ENCODE peak calls at places on chromosome 13, in ten cellular contexts. F, S, T, K, O, Y, M, D, Q and H are unnamed samples.
A peak's percentile ranks its signal among the peaks of the same experiment; 100 is the strongest.

GRCh38 chr13:99307247-99307646 is at the start of gene GPR183:
- DNase-seq in D (no peak), Q (no peak), S (no peak), F (peak; percentile 61), M (no peak), T (no peak), Y (no peak), O (peak; percentile 73), K (no peak), H (no peak)

GRCh38 chr13:102563267-102563666 is 33.5 kb upstream of the TPP2 start:
- DNase-seq in M (no peak), K (no peak), D (no peak), S (no peak), T (no peak), Y (no peak), Q (no peak), F (no peak), O (no peak), H (no peak)

GRCh38 chr13:112525306-112525945 is 62.5 kb downstream of the TUBGCP3 start:
- DNase-seq in Q (no peak), D (no peak), Y (no peak), O (no peak), K (no peak), S (no peak), F (no peak), T (no peak), M (no peak), H (no peak)

GRCh38 chr13:50676602-50677001 is 166.9 kb downstream of the DLEU7 start:
- DNase-seq in K (no peak), S (no peak), Q (peak; percentile 4), T (no peak), Y (no peak), D (no peak), M (no peak), O (peak; percentile 71), F (peak; percentile 27), H (no peak)

GRCh38 chr13:38970380-38971051 is 20.1 kb downstream of the STOML3 start:
- DNase-seq in K (no peak), F (no peak), T (no peak), M (no peak), O (no peak), Y (no peak), S (no peak), Q (no peak), D (no peak), H (no peak)

GRCh38 chr13:22194106-22194810 is 523.4 kb downstream of the FGF9 start:
- DNase-seq in D (no peak), Y (peak; percentile 19), M (no peak), Q (no peak), T (no peak), F (no peak), K (peak; percentile 31), S (no peak), O (no peak), H (no peak)

GRCh38 chr13:27359203-27359821 is 65.1 kb upstream of the GTF3A start:
- DNase-seq in K (peak; percentile 67), F (peak; percentile 79), O (peak; percentile 46), Q (peak; percentile 65), Y (peak; percentile 30), D (peak; percentile 57), M (no peak), T (peak; percentile 34), S (peak; percentile 54), H (peak; percentile 38)

GRCh38 chr13:110396476-110396875 is 89.4 kb downstream of the COL4A2 start:
- DNase-seq in M (no peak), Y (no peak), T (no peak), K (no peak), S (no peak), F (no peak), D (no peak), O (no peak), Q (no peak), H (no peak)

GRCh38 chr13:62687727-62688126 is 1272.1 kb upstream of the PCDH20 start:
- DNase-seq in D (no peak), S (no peak), F (no peak), K (no peak), Q (no peak), T (no peak), O (no peak), M (no peak), Y (no peak), H (no peak)

GRCh38 chr13:75635101-75635620 is 969 bp upstream of the LMO7 start:
- DNase-seq in Y (no peak), F (peak; percentile 18), D (peak; percentile 6), O (no peak), K (no peak), Q (no peak), S (no peak), M (no peak), T (no peak), H (no peak)

GRCh38 chr13:33676045-33676699 is 141.8 kb upstream of the RFC3 start:
- DNase-seq in T (no peak), M (no peak), S (peak; percentile 26), D (no peak), Q (no peak), F (peak; percentile 21), K (peak; percentile 18), O (peak; percentile 40), Y (no peak), H (no peak)

GRCh38 chr13:48263196-48263595 is 30.2 kb downstream of the ITM2B start:
- DNase-seq in Q (no peak), O (peak; percentile 85), S (no peak), Y (no peak), F (no peak), K (no peak), T (no peak), M (no peak), D (no peak), H (no peak)

GRCh38 chr13:101417043-101417406 is 717 bp upstream of the NALCN start:
- DNase-seq in Y (no peak), F (peak; percentile 47), D (no peak), O (peak; percentile 86), S (peak; percentile 89), M (no peak), Q (no peak), K (no peak), T (peak; percentile 92), H (no peak)

GRCh38 chr13:71067164-71067815 is 799.7 kb downstream of the DACH1 start:
- DNase-seq in M (no peak), D (no peak), Y (no peak), K (no peak), F (no peak), O (no peak), S (no peak), Q (no peak), T (peak; percentile 10), H (no peak)

GRCh38 chr13:97938701-97939475 is 14.6 kb upstream of the IPO5 start:
- DNase-seq in F (no peak), O (no peak), Q (no peak), K (no peak), S (no peak), D (no peak), Y (no peak), T (no peak), M (no peak), H (no peak)

GRCh38 chr13:49836516-49836915 is 44.0 kb upstream of the KPNA3 start:
- DNase-seq in M (no peak), T (no peak), Y (no peak), Q (no peak), D (no peak), K (no peak), S (peak; percentile 74), O (peak; percentile 43), F (no peak), H (no peak)

GRCh38 chr13:35704331-35704730 is 227.8 kb upstream of the MAB21L1 start:
- DNase-seq in T (no peak), K (no peak), O (no peak), F (no peak), D (no peak), Q (no peak), S (no peak), M (no peak), Y (no peak), H (no peak)

GRCh38 chr13:63024458-63024857 is 1608.8 kb upstream of the PCDH20 start:
- DNase-seq in K (no peak), Q (no peak), F (no peak), O (no peak), M (no peak), S (no peak), D (no peak), Y (no peak), T (no peak), H (no peak)

GRCh38 chr13:106507560-106508274 is 27.7 kb downstream of the EFNB2 start:
- DNase-seq in T (no peak), K (no peak), Q (no peak), O (peak; percentile 81), Y (no peak), S (peak; percentile 98), F (no peak), M (peak; percentile 76), D (no peak), H (no peak)

GRCh38 chr13:87302034-87302433 is 369.1 kb upstream of the SLITRK5 start:
- DNase-seq in T (no peak), S (no peak), Q (no peak), F (no peak), Y (no peak), D (no peak), O (no peak), K (no peak), M (no peak), H (no peak)

GRCh38 chr13:26376430-26376829 is 122.5 kb downstream of the CDK8 start:
- DNase-seq in Q (no peak), T (no peak), Y (no peak), S (no peak), K (no peak), D (no peak), F (no peak), O (no peak), M (no peak), H (no peak)

GRCh38 chr13:50080856-50081105 is 65.5 kb downstream of the KCNRG start:
- DNase-seq in M (no peak), Q (no peak), O (no peak), T (no peak), D (no peak), F (peak; percentile 12), Y (no peak), S (no peak), K (no peak), H (peak; percentile 41)

GRCh38 chr13:43289458-43290255 is 266.3 kb downstream of the DNAJC15 start:
- DNase-seq in Y (no peak), Q (no peak), M (no peak), T (no peak), O (no peak), F (no peak), S (no peak), D (no peak), K (no peak), H (no peak)

GRCh38 chr13:41802033-41802683 is 158.8 kb downstream of the VWA8 start:
- DNase-seq in O (no peak), Y (no peak), K (no peak), Q (no peak), T (no peak), S (no peak), D (no peak), F (no peak), M (no peak), H (no peak)

GRCh38 chr13:110055089-110055488 is 251.9 kb downstream of the COL4A1 start:
- DNase-seq in K (no peak), T (no peak), O (peak; percentile 68), Q (no peak), D (no peak), M (no peak), F (no peak), S (no peak), Y (no peak), H (peak; percentile 16)

GRCh38 chr13:51148223-51148951 is 37.3 kb upstream of the C13orf42 start:
- DNase-seq in Y (no peak), M (no peak), D (no peak), Q (peak; percentile 6), S (no peak), O (no peak), F (no peak), K (no peak), T (peak; percentile 9), H (no peak)

GRCh38 chr13:30880756-30881155 is 25.3 kb upstream of the MEDAG start:
- DNase-seq in O (peak; percentile 95), T (no peak), F (peak; percentile 72), M (no peak), K (no peak), S (peak; percentile 68), Y (peak; percentile 69), D (no peak), Q (no peak), H (no peak)

GRCh38 chr13:44575741-44576395 is at the start of gene TSC22D1:
- DNase-seq in K (peak; percentile 41), Q (peak; percentile 60), S (peak; percentile 38), Y (no peak), D (peak; percentile 59), T (peak; percentile 15), O (peak; percentile 14), F (peak; percentile 35), M (no peak), H (peak; percentile 23)